ENCODE peak calls at places on chromosomes 13 and 19, in four cellular contexts. P, E, K and A are unnamed samples.

GRCh38 chr13:33744589-33745369 is 73.2 kb upstream of the RFC3 start:
- DNase-seq in K (no peak), P (no peak), E (no peak), A (no peak)

GRCh38 chr13:25798998-25799397 is 252.8 kb downstream of the SHISA2 start:
- DNase-seq in E (no peak), P (no peak), K (no peak), A (no peak)

GRCh38 chr19:4962085-4962619 is 6.8 kb upstream of the KDM4B start:
- DNase-seq in P (no peak), K (no peak), E (no peak), A (no peak)

GRCh38 chr13:80945328-80945727 is 604.4 kb upstream of the SPRY2 start:
- DNase-seq in E (peak), K (no peak), P (no peak), A (peak)

GRCh38 chr19:768424-768823 is 17.5 kb downstream of the MISP start:
- DNase-seq in P (no peak), K (no peak), E (no peak), A (no peak)

GRCh38 chr13:37361608-37362007 is 237.0 kb downstream of the POSTN start:
- DNase-seq in P (no peak), E (no peak), K (no peak), A (no peak)

GRCh38 chr13:43267916-43268315 is 244.5 kb downstream of the DNAJC15 start:
- DNase-seq in P (no peak), K (no peak), E (no peak), A (no peak)

GRCh38 chr13:49265822-49266221 is 18.1 kb downstream of the CDADC1 start:
- DNase-seq in K (no peak), P (no peak), E (no peak), A (no peak)

GRCh38 chr19:35986664-35987570 is 8.1 kb upstream of the SDHAF1 start:
- DNase-seq in E (no peak), P (peak), K (peak), A (peak)

GRCh38 chr13:109871018-109871370 is 84.6 kb upstream of the IRS2 start:
- DNase-seq in E (no peak), P (no peak), K (no peak), A (no peak)

GRCh38 chr13:100440756-100441421 is 147.7 kb downstream of the GGACT start:
- DNase-seq in K (no peak), P (no peak), E (peak), A (no peak)

GRCh38 chr19:14446336-14447036 is 13.4 kb downstream of the PKN1 start:
- DNase-seq in P (no peak), K (no peak), E (no peak), A (no peak)

GRCh38 chr13:80237646-80238045 is 103.3 kb downstream of the SPRY2 start:
- DNase-seq in P (no peak), E (no peak), K (no peak), A (no peak)

GRCh38 chr19:43790587-43790986 is 9.8 kb upstream of the KCNN4 start:
- DNase-seq in E (no peak), K (no peak), P (no peak), A (no peak)

GRCh38 chr19:43618921-43619261 is 538 bp downstream of the ZNF428 start:
- DNase-seq in P (peak), K (no peak), E (peak), A (no peak)

GRCh38 chr19:29683009-29683408 is 17.7 kb downstream of the PLEKHF1 start:
- DNase-seq in K (no peak), E (peak), P (no peak), A (no peak)

GRCh38 chr13:20411638-20412342 is 113.9 kb downstream of the CRYL1 start:
- DNase-seq in E (no peak), K (no peak), P (no peak), A (no peak)

GRCh38 chr13:111639994-111640393 is 319.6 kb downstream of the TEX29 start:
- DNase-seq in K (no peak), P (no peak), E (no peak), A (no peak)

GRCh38 chr13:64453831-64454230 is 2776.3 kb downstream of the PCDH9 start:
- DNase-seq in K (no peak), P (no peak), E (no peak), A (no peak)

GRCh38 chr13:110617326-110618072 is 2.2 kb downstream of the NAXD start:
- DNase-seq in E (peak), K (no peak), P (no peak), A (no peak)

GRCh38 chr13:87975035-87975434 is 303.9 kb downstream of the SLITRK5 start:
- DNase-seq in E (no peak), P (no peak), K (no peak), A (no peak)

GRCh38 chr13:40562975-40563349 is 103.5 kb downstream of the FOXO1 start:
- DNase-seq in E (no peak), K (no peak), P (no peak), A (no peak)

GRCh38 chr19:33686246-33686645 is 64.5 kb downstream of the CHST8 start:
- DNase-seq in P (no peak), E (no peak), K (no peak), A (no peak)

GRCh38 chr19:10001899-10002298 is 8.4 kb downstream of the COL5A3 start:
- DNase-seq in E (peak), K (peak), P (no peak), A (peak)

GRCh38 chr13:57874530-57874929 is 243.0 kb downstream of the PCDH17 start:
- DNase-seq in P (no peak), E (no peak), K (no peak), A (no peak)

DNA sequence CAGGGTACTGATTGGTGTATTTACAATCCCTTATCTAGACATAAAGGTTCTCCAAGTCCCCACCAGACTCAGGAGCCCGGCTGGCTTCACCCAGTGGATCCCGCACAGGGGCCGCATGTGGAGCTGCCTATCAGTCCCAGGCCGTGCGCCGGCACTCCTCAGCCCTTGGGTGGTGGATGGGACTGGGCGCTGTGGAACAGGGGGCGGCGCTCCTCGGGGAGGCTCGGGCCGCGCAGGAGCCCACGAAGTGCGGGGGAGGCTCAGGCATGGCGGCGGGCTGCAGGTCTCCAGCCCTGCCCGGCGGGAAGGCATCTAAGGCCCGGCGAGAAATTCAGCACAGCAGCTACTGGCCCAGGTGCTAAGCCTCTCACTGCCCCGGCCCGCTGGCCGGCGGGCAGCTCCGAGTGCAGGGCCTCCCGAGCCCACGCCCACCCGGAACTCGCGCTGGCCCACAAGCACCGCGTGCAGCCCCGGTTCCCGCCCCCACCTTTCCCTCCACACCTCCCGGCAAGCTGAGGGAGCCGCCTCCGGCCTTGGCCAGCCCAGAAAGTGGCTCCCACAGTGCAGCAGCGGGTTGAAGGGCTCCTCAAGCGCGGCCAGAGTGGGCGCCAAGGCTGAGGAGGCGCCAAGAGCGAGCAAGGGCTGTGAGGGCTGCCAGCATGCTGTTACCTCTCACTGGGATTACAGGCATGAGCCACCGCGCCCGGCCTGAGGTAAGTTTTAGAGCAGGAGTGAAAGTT is 60.0 kb upstream of the SCEL start:
- DNase-seq in P (no peak), E (no peak), K (no peak), A (no peak)
- TF ChIP-seq HMGXB4 in P (no peak), E (no peak), K (no peak), A (no peak)

GRCh38 chr13:34779171-34779570 is 162.9 kb upstream of the NBEA start:
- DNase-seq in K (no peak), E (no peak), P (no peak), A (no peak)
- TF ChIP-seq HMGXB4 in K (no peak), E (no peak), P (no peak), A (no peak)

DNA sequence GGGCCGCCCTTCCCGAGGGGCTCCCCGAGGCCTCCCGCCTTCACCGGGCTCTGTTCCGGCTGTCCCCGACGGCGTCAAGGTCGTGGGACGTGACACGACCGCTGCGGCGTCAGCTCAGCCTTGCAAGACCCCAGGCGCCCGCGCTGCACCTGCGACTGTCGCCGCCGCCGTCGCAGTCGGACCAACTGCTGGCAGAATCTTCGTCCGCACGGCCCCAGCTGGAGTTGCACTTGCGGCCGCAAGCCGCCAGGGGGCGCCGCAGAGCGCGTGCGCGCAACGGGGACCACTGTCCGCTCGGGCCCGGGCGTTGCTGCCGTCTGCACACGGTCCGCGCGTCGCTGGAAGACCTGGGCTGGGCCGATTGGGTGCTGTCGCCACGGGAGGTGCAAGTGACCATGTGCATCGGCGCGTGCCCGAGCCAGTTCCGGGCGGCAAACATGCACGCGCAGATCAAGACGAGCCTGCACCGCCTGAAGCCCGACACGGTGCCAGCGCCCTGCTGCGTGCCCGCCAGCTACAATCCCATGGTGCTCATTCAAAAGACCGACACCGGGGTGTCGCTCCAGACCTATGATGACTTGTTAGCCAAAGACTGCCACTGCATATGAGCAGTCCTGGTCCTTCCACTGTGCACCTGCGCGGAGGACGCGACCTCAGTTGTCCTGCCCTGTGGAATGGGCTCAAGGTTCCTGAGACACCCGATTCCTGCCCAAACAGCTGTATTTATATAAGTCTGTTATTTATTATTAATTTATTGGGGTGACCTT is 2.6 kb downstream of the GDF15 start:
- DNase-seq in P (no peak), K (peak), E (peak), A (peak)
- TF ChIP-seq HMGXB4 in P (peak), K (peak), E (peak), A (peak)

GRCh38 chr19:48475369-48476068 is 6.3 kb downstream of the CYTH2 start:
- DNase-seq in K (no peak), E (no peak), P (no peak), A (no peak)
- TF ChIP-seq HMGXB4 in K (no peak), E (no peak), P (no peak), A (no peak)

GRCh38 chr19:49636230-49636932 is 3.6 kb downstream of the RRAS start:
- DNase-seq in P (no peak), E (no peak), K (no peak), A (no peak)

GRCh38 chr19:49639401-49640112 is 386 bp downstream of the RRAS start:
- DNase-seq in P (no peak), E (no peak), K (no peak), A (no peak)

GRCh38 chr19:49638360-49638759 is 1.6 kb downstream of the RRAS start:
- DNase-seq in P (peak), E (no peak), K (no peak), A (no peak)

GRCh38 chr19:49635530-49636229 is 4.3 kb downstream of the RRAS start:
- DNase-seq in P (no peak), K (no peak), E (no peak), A (no peak)

GRCh38 chr19:49637865-49638350 is 2.0 kb downstream of the RRAS start:
- DNase-seq in P (peak), E (no peak), K (peak), A (peak)
- TF ChIP-seq HMGXB4 in P (no peak), E (no peak), K (no peak), A (no peak)